ENCODE peak calls at places on chromosomes 1 and 21, in four cellular contexts. G is erythroblast, I is transverse colon, Q is uterus. B is an unnamed sample.

GRCh38 chr1:189607477-189608096 is 870.1 kb downstream of the BRINP3 start:
- DNase-seq in G (no peak), I (no peak), Q (no peak), B (no peak)

GRCh38 chr21:33514234-33514633 is 22.7 kb upstream of the DNAJC28 start:
- DNase-seq in G (no peak), I (no peak), Q (no peak), B (no peak)

GRCh38 chr1:46183119-46183842 is 7.0 kb upstream of the P3R3URF start:
- DNase-seq in G (no peak), I (peak), Q (peak), B (peak)

GRCh38 chr1:50476800-50477199 is 53.6 kb upstream of the DMRTA2 start:
- DNase-seq in G (no peak), I (no peak), Q (no peak), B (no peak)

GRCh38 chr1:167882376-167882775 is 31.6 kb downstream of the ADCY10 start:
- DNase-seq in G (no peak), I (no peak), Q (no peak), B (no peak)

GRCh38 chr1:206510371-206510770 is 3.0 kb downstream of the RASSF5 start:
- DNase-seq in G (no peak), I (no peak), Q (no peak), B (no peak)

GRCh38 chr1:206554201-206554600 is 46.9 kb downstream of the RASSF5 start:
- DNase-seq in G (no peak), I (no peak), Q (no peak), B (no peak)

GRCh38 chr1:30286241-30286983 is 437.0 kb downstream of the MATN1 start:
- DNase-seq in G (no peak), I (no peak), Q (no peak), B (no peak)

GRCh38 chr1:34771573-34771972 is 9.4 kb upstream of the GJB3 start:
- DNase-seq in G (no peak), I (no peak), Q (no peak), B (no peak)

GRCh38 chr1:67572594-67573221 is 112.3 kb upstream of the GADD45A start:
- DNase-seq in G (no peak), I (peak), Q (no peak), B (no peak)

GRCh38 chr1:7488475-7488842 is 282.6 kb upstream of the VAMP3 start:
- DNase-seq in G (no peak), I (no peak), Q (no peak), B (no peak)

GRCh38 chr1:226420328-226420727 is 12.4 kb upstream of the PARP1 start:
- DNase-seq in G (no peak), I (no peak), Q (no peak), B (no peak)

GRCh38 chr1:30743584-30744059 is 14.0 kb downstream of the LAPTM5 start:
- DNase-seq in G (no peak), I (no peak), Q (no peak), B (no peak)

GRCh38 chr1:95098196-95098595 is 19.0 kb upstream of the TLCD4 start:
- DNase-seq in G (no peak), I (no peak), Q (no peak), B (no peak)

GRCh38 chr21:45257673-45258341 is 29.9 kb downstream of the POFUT2 start:
- DNase-seq in G (no peak), I (no peak), Q (no peak), B (no peak)

GRCh38 chr1:224710196-224710595 is 94.1 kb downstream of the CNIH3 start:
- DNase-seq in G (no peak), I (no peak), Q (no peak), B (no peak)

GRCh38 chr1:30507391-30508174 is 215.8 kb downstream of the MATN1 start:
- DNase-seq in G (no peak), I (no peak), Q (no peak), B (no peak)

GRCh38 chr1:81894867-81895266 is 94.1 kb downstream of the ADGRL2 start:
- DNase-seq in G (no peak), I (no peak), Q (no peak), B (no peak)

GRCh38 chr1:96723372-96723771 is 1.8 kb downstream of the PTBP2 start:
- DNase-seq in G (peak), I (no peak), Q (no peak), B (no peak)

GRCh38 chr1:96721053-96721381 is 567 bp upstream of the PTBP2 start:
- DNase-seq in G (no peak), I (no peak), Q (no peak), B (no peak)

GRCh38 chr1:96727860-96728259 is 6.3 kb downstream of the PTBP2 start:
- DNase-seq in G (no peak), I (no peak), Q (no peak), B (no peak)

GRCh38 chr1:96721382-96722160 is at the start of gene PTBP2:
- DNase-seq in G (peak), I (peak), Q (peak), B (peak)

DNA sequence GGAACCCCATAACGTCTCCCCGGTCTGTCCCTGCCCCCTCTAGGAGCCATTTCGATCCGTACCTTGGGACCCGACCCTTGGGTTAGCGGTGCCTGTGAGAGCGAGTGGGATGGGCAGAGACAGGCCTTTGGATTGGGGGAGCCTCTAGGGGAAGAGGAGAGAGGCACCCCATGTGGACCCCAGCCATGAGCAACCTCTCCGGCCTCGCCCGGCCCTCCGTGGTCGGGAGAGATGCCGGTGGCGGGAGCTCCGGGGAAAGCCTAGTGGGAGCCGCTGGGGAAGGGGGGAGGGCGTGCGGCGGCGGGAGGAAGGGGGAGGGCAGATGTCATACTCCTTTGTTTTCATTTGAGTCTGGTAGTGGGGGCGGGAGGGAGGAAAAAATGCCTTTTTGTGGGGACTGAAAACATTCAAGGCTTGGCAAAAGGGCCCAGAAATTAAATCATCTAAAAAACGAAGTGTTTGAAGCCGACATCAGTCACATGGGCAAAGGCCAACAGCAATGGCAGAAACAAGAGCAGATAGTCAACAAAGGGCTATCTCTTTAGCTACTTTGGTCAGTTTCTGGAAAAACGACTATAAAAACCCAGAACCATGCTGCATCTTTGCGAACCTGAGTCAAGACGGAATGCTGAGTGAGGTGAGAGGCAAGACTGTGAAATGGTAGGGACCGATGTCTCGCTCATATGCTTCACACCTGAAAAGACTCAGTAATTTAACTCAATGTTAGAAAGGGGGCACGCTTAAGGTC is 751 bp downstream of the PTBP2 start:
- DNase-seq in G (peak), I (peak), Q (peak), B (peak)
- TF ChIP-seq POLR2A in G (no peak), I (peak), Q (no peak), B (peak)

GRCh38 chr1:201899683-201900429 is 11.2 kb downstream of the SHISA4 start:
- DNase-seq in G (no peak), I (no peak), Q (peak), B (no peak)
- TF ChIP-seq POLR2A in G (no peak), I (no peak), Q (no peak), B (no peak)

GRCh38 chr1:228089520-228090380 is 7.2 kb downstream of the ARF1 start:
- DNase-seq in G (no peak), I (peak), Q (no peak), B (no peak)
- TF ChIP-seq POLR2A in G (no peak), I (no peak), Q (no peak), B (no peak)

DNA sequence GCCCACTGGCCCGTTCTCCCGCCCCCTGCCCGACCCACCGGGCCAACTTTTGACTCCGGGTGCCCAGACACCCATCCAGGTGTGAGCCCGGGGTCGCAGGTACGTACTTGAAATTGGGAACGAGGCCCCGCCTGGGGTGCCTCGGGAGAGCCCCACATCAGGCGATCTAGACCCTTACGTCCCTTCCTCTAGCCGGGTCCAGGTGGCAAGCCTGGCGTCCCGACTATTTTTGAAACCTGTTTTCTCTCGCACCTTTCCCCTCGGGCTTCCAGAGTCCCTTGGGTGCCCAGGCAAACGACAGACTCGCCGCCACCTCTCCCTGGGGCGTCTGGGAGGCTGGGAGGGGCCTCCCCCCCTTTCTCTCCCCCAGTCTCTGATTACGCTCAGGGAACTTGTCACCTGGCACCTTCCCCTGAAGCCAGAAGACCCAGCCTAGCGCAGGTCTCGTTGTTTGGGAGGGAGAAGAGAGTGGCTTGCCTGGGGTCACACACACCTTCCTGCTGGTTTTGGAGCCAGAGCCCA is 898 bp downstream of the LDLRAP1 start:
- DNase-seq in G (no peak), I (no peak), Q (no peak), B (no peak)
- TF ChIP-seq POLR2A in G (no peak), I (no peak), Q (no peak), B (no peak)